ENCODE peak calls at places on chromosomes 1 and 21, in six cellular contexts. M, W, C, V, T and I are unnamed samples.

GRCh38 chr1:48823161-48823560 is 46.5 kb upstream of the BEND5 start:
- DNase-seq in W (no peak), V (no peak), M (no peak), T (no peak), C (no peak), I (peak)

GRCh38 chr1:117828206-117828605 is 101.2 kb downstream of the GDAP2 start:
- DNase-seq in T (peak), M (no peak), W (no peak), C (peak), V (peak), I (peak)

GRCh38 chr1:167447521-167448136 is 70.7 kb downstream of the CD247 start:
- DNase-seq in T (peak), W (no peak), C (no peak), M (no peak), V (no peak), I (no peak)

GRCh38 chr1:168949672-168950071 is 156.8 kb upstream of the ATP1B1 start:
- DNase-seq in T (no peak), C (no peak), W (no peak), V (no peak), M (no peak), I (no peak)

GRCh38 chr1:75964760-75965408 is 32.7 kb upstream of the ASB17 start:
- DNase-seq in V (no peak), M (no peak), T (no peak), C (no peak), W (no peak), I (no peak)

GRCh38 chr1:48057249-48057648 is 60.1 kb upstream of the TRABD2B start:
- DNase-seq in W (no peak), T (no peak), C (no peak), V (no peak), M (no peak), I (no peak)

GRCh38 chr1:226656201-226656600 is 82.9 kb downstream of the ITPKB start:
- DNase-seq in W (no peak), M (no peak), C (no peak), T (no peak), V (no peak), I (no peak)

GRCh38 chr1:204213668-204214662 is at the start of gene GOLT1A:
- DNase-seq in T (peak), M (peak), V (peak), C (peak), W (no peak), I (peak)

GRCh38 chr21:28826569-28826968 is 166.1 kb downstream of the LTN1 start:
- DNase-seq in W (no peak), V (no peak), C (no peak), T (no peak), M (no peak), I (no peak)

GRCh38 chr1:51576085-51576444 is 40.8 kb upstream of the OSBPL9 start:
- DNase-seq in V (no peak), C (no peak), T (no peak), M (no peak), W (no peak), I (no peak)

GRCh38 chr1:85573348-85573747 is 7.2 kb upstream of the CCN1 start:
- DNase-seq in M (no peak), T (no peak), W (no peak), V (no peak), C (peak), I (no peak)

GRCh38 chr1:11707621-11708276 is 16.2 kb downstream of the DRAXIN start:
- DNase-seq in W (no peak), V (peak), C (no peak), T (no peak), M (no peak), I (peak)

GRCh38 chr1:180898441-180899219 is 14.1 kb upstream of the KIAA1614 start:
- DNase-seq in C (peak), V (peak), T (no peak), M (no peak), W (no peak), I (peak)

GRCh38 chr1:239225396-239225795 is 161.0 kb upstream of the CHRM3 start:
- DNase-seq in T (no peak), W (no peak), M (no peak), V (no peak), C (no peak), I (no peak)

GRCh38 chr1:153561401-153561985 is 4.2 kb downstream of the S100A2 start:
- DNase-seq in T (peak), C (no peak), V (no peak), M (no peak), W (no peak), I (no peak)

GRCh38 chr1:35298464-35298863 is 30.0 kb downstream of the ZMYM4 start:
- DNase-seq in W (no peak), T (peak), M (peak), V (peak), C (peak), I (peak)

GRCh38 chr1:203036135-203036534 is 9.8 kb downstream of the PPFIA4 start:
- DNase-seq in W (no peak), V (no peak), M (no peak), C (peak), T (no peak), I (no peak)